ENCODE peak calls at places on chromosomes 1 and 21, in four cellular contexts. One of them, this sample, is unnamed.

GRCh38 chr21:45365608-45366241 is 39.2 kb upstream of the COL18A1 start:
- DNase-seq in activated CD8-positive, alpha-beta T cell treated with anti-CD3 and anti-CD28 coated beads for 36 hours: no peak
- DNase-seq in CD4-positive, CD25-positive, alpha-beta regulatory T cell: no peak
- DNase-seq in neural progenitor cell: peak; percentile 62
- DNase-seq in this sample: no peak

GRCh38 chr1:196649990-196650389 is 1.9 kb upstream of the CFH start:
- DNase-seq in neural progenitor cell: no peak
- DNase-seq in activated CD8-positive, alpha-beta T cell treated with anti-CD3 and anti-CD28 coated beads for 36 hours: no peak
- DNase-seq in CD4-positive, CD25-positive, alpha-beta regulatory T cell: no peak
- DNase-seq in this sample: no peak

GRCh38 chr1:198915327-198916231 is 276.7 kb downstream of the PTPRC start:
- DNase-seq in CD4-positive, CD25-positive, alpha-beta regulatory T cell: no peak
- DNase-seq in activated CD8-positive, alpha-beta T cell treated with anti-CD3 and anti-CD28 coated beads for 36 hours: no peak
- DNase-seq in neural progenitor cell: no peak
- DNase-seq in this sample: no peak

GRCh38 chr1:84619383-84620093 is 45.3 kb upstream of the CTBS start:
- DNase-seq in CD4-positive, CD25-positive, alpha-beta regulatory T cell: no peak
- DNase-seq in neural progenitor cell: no peak
- DNase-seq in activated CD8-positive, alpha-beta T cell treated with anti-CD3 and anti-CD28 coated beads for 36 hours: peak; percentile 89
- DNase-seq in this sample: no peak

GRCh38 chr1:226820935-226821718 is 49.3 kb upstream of the PSEN2 start:
- DNase-seq in neural progenitor cell: no peak
- DNase-seq in CD4-positive, CD25-positive, alpha-beta regulatory T cell: no peak
- DNase-seq in activated CD8-positive, alpha-beta T cell treated with anti-CD3 and anti-CD28 coated beads for 36 hours: no peak
- DNase-seq in this sample: no peak

GRCh38 chr1:41038110-41038509 is 16.6 kb upstream of the SLFNL1 start:
- DNase-seq in neural progenitor cell: no peak
- DNase-seq in activated CD8-positive, alpha-beta T cell treated with anti-CD3 and anti-CD28 coated beads for 36 hours: no peak
- DNase-seq in CD4-positive, CD25-positive, alpha-beta regulatory T cell: no peak
- DNase-seq in this sample: no peak

GRCh38 chr1:83516369-83516768 is 482.6 kb downstream of the TTLL7 start:
- DNase-seq in CD4-positive, CD25-positive, alpha-beta regulatory T cell: no peak
- DNase-seq in neural progenitor cell: no peak
- DNase-seq in activated CD8-positive, alpha-beta T cell treated with anti-CD3 and anti-CD28 coated beads for 36 hours: no peak
- DNase-seq in this sample: no peak

GRCh38 chr1:212234431-212235298 is 50.5 kb upstream of the PPP2R5A start:
- DNase-seq in CD4-positive, CD25-positive, alpha-beta regulatory T cell: no peak
- DNase-seq in activated CD8-positive, alpha-beta T cell treated with anti-CD3 and anti-CD28 coated beads for 36 hours: peak; percentile 53
- DNase-seq in neural progenitor cell: no peak
- DNase-seq in this sample: no peak

GRCh38 chr1:50747394-50747793 is 212.7 kb downstream of the FAF1 start:
- DNase-seq in neural progenitor cell: no peak
- DNase-seq in CD4-positive, CD25-positive, alpha-beta regulatory T cell: no peak
- DNase-seq in activated CD8-positive, alpha-beta T cell treated with anti-CD3 and anti-CD28 coated beads for 36 hours: no peak
- DNase-seq in this sample: no peak

GRCh38 chr1:155938220-155938627 is 3.2 kb upstream of the RXFP4 start:
- DNase-seq in CD4-positive, CD25-positive, alpha-beta regulatory T cell: peak; percentile 55
- DNase-seq in activated CD8-positive, alpha-beta T cell treated with anti-CD3 and anti-CD28 coated beads for 36 hours: peak; percentile 47
- DNase-seq in neural progenitor cell: peak; percentile 74
- DNase-seq in this sample: peak; percentile 70

GRCh38 chr1:243473281-243474210 is 217.7 kb downstream of the SDCCAG8 start:
- DNase-seq in activated CD8-positive, alpha-beta T cell treated with anti-CD3 and anti-CD28 coated beads for 36 hours: no peak
- DNase-seq in CD4-positive, CD25-positive, alpha-beta regulatory T cell: no peak
- DNase-seq in neural progenitor cell: no peak
- DNase-seq in this sample: no peak

GRCh38 chr1:221419513-221420088 is 322.3 kb downstream of the DUSP10 start:
- DNase-seq in activated CD8-positive, alpha-beta T cell treated with anti-CD3 and anti-CD28 coated beads for 36 hours: no peak
- DNase-seq in neural progenitor cell: no peak
- DNase-seq in CD4-positive, CD25-positive, alpha-beta regulatory T cell: no peak
- DNase-seq in this sample: no peak

GRCh38 chr1:230940848-230941247 is 37.8 kb downstream of the TTC13 start:
- DNase-seq in activated CD8-positive, alpha-beta T cell treated with anti-CD3 and anti-CD28 coated beads for 36 hours: no peak
- DNase-seq in CD4-positive, CD25-positive, alpha-beta regulatory T cell: no peak
- DNase-seq in neural progenitor cell: no peak
- DNase-seq in this sample: no peak

GRCh38 chr1:29379438-29380073 is 143.2 kb downstream of the PTPRU start:
- DNase-seq in neural progenitor cell: peak; percentile 72
- DNase-seq in activated CD8-positive, alpha-beta T cell treated with anti-CD3 and anti-CD28 coated beads for 36 hours: peak; percentile 30
- DNase-seq in CD4-positive, CD25-positive, alpha-beta regulatory T cell: no peak
- DNase-seq in this sample: peak; percentile 51

GRCh38 chr1:208242829-208243521 is 1.2 kb downstream of the PLXNA2 start:
- DNase-seq in activated CD8-positive, alpha-beta T cell treated with anti-CD3 and anti-CD28 coated beads for 36 hours: no peak
- DNase-seq in neural progenitor cell: peak; percentile 78
- DNase-seq in CD4-positive, CD25-positive, alpha-beta regulatory T cell: no peak
- DNase-seq in this sample: peak; percentile 44

GRCh38 chr21:45455321-45456013 is 50.5 kb downstream of the COL18A1 start:
- DNase-seq in neural progenitor cell: no peak
- DNase-seq in activated CD8-positive, alpha-beta T cell treated with anti-CD3 and anti-CD28 coated beads for 36 hours: no peak
- DNase-seq in CD4-positive, CD25-positive, alpha-beta regulatory T cell: no peak
- DNase-seq in this sample: peak; percentile 62

GRCh38 chr1:15953294-15953771 is 22.6 kb downstream of the ZBTB17 start:
- DNase-seq in activated CD8-positive, alpha-beta T cell treated with anti-CD3 and anti-CD28 coated beads for 36 hours: no peak
- DNase-seq in neural progenitor cell: no peak
- DNase-seq in CD4-positive, CD25-positive, alpha-beta regulatory T cell: no peak
- DNase-seq in this sample: no peak

GRCh38 chr1:203765029-203765837 is at the start of gene LAX1:
- DNase-seq in activated CD8-positive, alpha-beta T cell treated with anti-CD3 and anti-CD28 coated beads for 36 hours: peak; percentile 92
- DNase-seq in CD4-positive, CD25-positive, alpha-beta regulatory T cell: peak; percentile 86
- DNase-seq in neural progenitor cell: no peak
- DNase-seq in this sample: no peak

GRCh38 chr1:244964112-244964971 is 100.0 kb upstream of the HNRNPU start:
- DNase-seq in activated CD8-positive, alpha-beta T cell treated with anti-CD3 and anti-CD28 coated beads for 36 hours: peak; percentile 43
- DNase-seq in CD4-positive, CD25-positive, alpha-beta regulatory T cell: no peak
- DNase-seq in neural progenitor cell: peak; percentile 20
- DNase-seq in this sample: no peak

GRCh38 chr1:7632681-7633080 is 138.4 kb upstream of the VAMP3 start:
- DNase-seq in neural progenitor cell: no peak
- DNase-seq in activated CD8-positive, alpha-beta T cell treated with anti-CD3 and anti-CD28 coated beads for 36 hours: no peak
- DNase-seq in CD4-positive, CD25-positive, alpha-beta regulatory T cell: no peak
- DNase-seq in this sample: no peak

This sample was measured in WERI-Rb-1.